ENCODE peak calls at places on chromosome 17, in six cellular contexts. One of them, this sample, is unnamed.

GRCh38 chr17:60393840-60394529 is 2.1 kb upstream of the USP32 start:
- DNase-seq in fibroblast of lung: no peak
- DNase-seq in RCC 7860: no peak
- DNase-seq in IMR-90: no peak
- DNase-seq in H7: no peak
- DNase-seq in AG08395: no peak
- DNase-seq in this sample: no peak

GRCh38 chr17:40451420-40451819 is 8.2 kb downstream of the IGFBP4 start:
- DNase-seq in fibroblast of lung: peak; percentile 88
- DNase-seq in RCC 7860: no peak
- DNase-seq in IMR-90: peak; percentile 91
- DNase-seq in H7: no peak
- DNase-seq in AG08395: peak; percentile 86
- DNase-seq in this sample: no peak

GRCh38 chr17:8905256-8905778 is 37.8 kb upstream of the PIK3R6 start:
- DNase-seq in fibroblast of lung: no peak
- DNase-seq in RCC 7860: no peak
- DNase-seq in IMR-90: no peak
- DNase-seq in H7: no peak
- DNase-seq in AG08395: no peak
- DNase-seq in this sample: no peak

GRCh38 chr17:47850692-47851573 is at the start of gene SP6:
- DNase-seq in fibroblast of lung: peak; percentile 65
- DNase-seq in RCC 7860: peak; percentile 69
- DNase-seq in IMR-90: peak; percentile 51
- DNase-seq in H7: peak; percentile 96
- DNase-seq in AG08395: peak; percentile 76
- DNase-seq in this sample: peak; percentile 25

GRCh38 chr17:70021726-70022125 is 53.3 kb upstream of the KCNJ16 start:
- DNase-seq in fibroblast of lung: peak; percentile 47
- DNase-seq in RCC 7860: no peak
- DNase-seq in IMR-90: peak; percentile 7
- DNase-seq in H7: peak; percentile 10
- DNase-seq in AG08395: peak; percentile 27
- DNase-seq in this sample: no peak

GRCh38 chr17:292016-292415 is 60.6 kb downstream of the RPH3AL start:
- DNase-seq in fibroblast of lung: no peak
- DNase-seq in RCC 7860: no peak
- DNase-seq in IMR-90: no peak
- DNase-seq in H7: no peak
- DNase-seq in AG08395: no peak
- DNase-seq in this sample: no peak

GRCh38 chr17:77772461-77772897 is 186.0 kb upstream of the TNRC6C start:
- DNase-seq in fibroblast of lung: peak; percentile 79
- DNase-seq in RCC 7860: no peak
- DNase-seq in IMR-90: peak; percentile 33
- DNase-seq in H7: peak; percentile 97
- DNase-seq in AG08395: peak; percentile 20
- DNase-seq in this sample: no peak

GRCh38 chr17:69967910-69968411 is 107.1 kb upstream of the KCNJ16 start:
- DNase-seq in fibroblast of lung: peak; percentile 100
- DNase-seq in RCC 7860: peak; percentile 33
- DNase-seq in IMR-90: peak; percentile 98
- DNase-seq in H7: no peak
- DNase-seq in AG08395: peak; percentile 89
- DNase-seq in this sample: no peak

GRCh38 chr17:82929011-82929622 is 89.3 kb upstream of the ZNF750 start:
- DNase-seq in fibroblast of lung: no peak
- DNase-seq in RCC 7860: no peak
- DNase-seq in IMR-90: no peak
- DNase-seq in H7: no peak
- DNase-seq in AG08395: no peak
- DNase-seq in this sample: no peak

GRCh38 chr17:65173284-65173793 is 36.2 kb downstream of the RGS9 start:
- DNase-seq in fibroblast of lung: peak; percentile 40
- DNase-seq in RCC 7860: peak; percentile 78
- DNase-seq in IMR-90: peak; percentile 55
- DNase-seq in H7: no peak
- DNase-seq in AG08395: no peak
- DNase-seq in this sample: no peak

GRCh38 chr17:77884019-77884418 is 74.5 kb upstream of the TNRC6C start:
- DNase-seq in fibroblast of lung: peak; percentile 30
- DNase-seq in RCC 7860: no peak
- DNase-seq in IMR-90: peak; percentile 5
- DNase-seq in H7: peak; percentile 88
- DNase-seq in AG08395: no peak
- DNase-seq in this sample: no peak

GRCh38 chr17:15894258-15894657 is 50.7 kb upstream of the ADORA2B start:
- DNase-seq in fibroblast of lung: no peak
- DNase-seq in RCC 7860: no peak
- DNase-seq in IMR-90: no peak
- DNase-seq in H7: no peak
- DNase-seq in AG08395: no peak
- DNase-seq in this sample: no peak

GRCh38 chr17:15397605-15398004 is 56.2 kb upstream of the TEKT3 start:
- DNase-seq in fibroblast of lung: no peak
- DNase-seq in RCC 7860: no peak
- DNase-seq in IMR-90: no peak
- DNase-seq in H7: no peak
- DNase-seq in AG08395: no peak
- DNase-seq in this sample: no peak

GRCh38 chr17:59840908-59841666 is 51.7 kb downstream of the TUBD1 start:
- DNase-seq in fibroblast of lung: peak; percentile 39
- DNase-seq in RCC 7860: peak; percentile 45
- DNase-seq in IMR-90: peak; percentile 50
- DNase-seq in H7: no peak
- DNase-seq in AG08395: no peak
- DNase-seq in this sample: no peak

GRCh38 chr17:53142890-53143289 is 679.8 kb upstream of the KIF2B start:
- DNase-seq in fibroblast of lung: no peak
- DNase-seq in RCC 7860: peak; percentile 19
- DNase-seq in IMR-90: no peak
- DNase-seq in H7: no peak
- DNase-seq in AG08395: no peak
- DNase-seq in this sample: no peak

GRCh38 chr17:17682293-17682736 is 1.1 kb downstream of the RAI1 start:
- DNase-seq in fibroblast of lung: peak; percentile 39
- DNase-seq in RCC 7860: peak; percentile 12
- DNase-seq in IMR-90: no peak
- DNase-seq in H7: peak; percentile 80
- DNase-seq in AG08395: peak; percentile 63
- DNase-seq in this sample: no peak

GRCh38 chr17:5526821-5527598 is 40.6 kb downstream of the MIS12 start:
- DNase-seq in fibroblast of lung: peak; percentile 98
- DNase-seq in RCC 7860: peak; percentile 96
- DNase-seq in IMR-90: peak; percentile 98
- DNase-seq in H7: no peak
- DNase-seq in AG08395: peak; percentile 97
- DNase-seq in this sample: peak; percentile 94

GRCh38 chr17:32275060-32276042 is 9.7 kb downstream of the RHBDL3 start:
- DNase-seq in fibroblast of lung: peak; percentile 89
- DNase-seq in RCC 7860: peak; percentile 76
- DNase-seq in IMR-90: peak; percentile 90
- DNase-seq in H7: peak; percentile 79
- DNase-seq in AG08395: peak; percentile 96
- DNase-seq in this sample: peak; percentile 78

GRCh38 chr17:38353084-38353604 is 1.5 kb downstream of the SOCS7 start:
- DNase-seq in fibroblast of lung: no peak
- DNase-seq in RCC 7860: no peak
- DNase-seq in IMR-90: no peak
- DNase-seq in H7: no peak
- DNase-seq in AG08395: no peak
- DNase-seq in this sample: no peak

GRCh38 chr17:50586421-50587247 is 26.1 kb downstream of the CACNA1G start:
- DNase-seq in fibroblast of lung: no peak
- DNase-seq in RCC 7860: no peak
- DNase-seq in IMR-90: no peak
- DNase-seq in H7: no peak
- DNase-seq in AG08395: no peak
- DNase-seq in this sample: no peak

GRCh38 chr17:75110307-75110937 is 653 bp downstream of the ARMC7 start:
- DNase-seq in fibroblast of lung: no peak
- DNase-seq in RCC 7860: no peak
- DNase-seq in IMR-90: no peak
- DNase-seq in H7: no peak
- DNase-seq in AG08395: no peak
- DNase-seq in this sample: no peak

GRCh38 chr17:64386412-64387144 is 4.1 kb downstream of the PECAM1 start:
- DNase-seq in fibroblast of lung: no peak
- DNase-seq in RCC 7860: no peak
- DNase-seq in IMR-90: no peak
- DNase-seq in H7: no peak
- DNase-seq in AG08395: no peak
- DNase-seq in this sample: no peak

GRCh38 chr17:81509048-81509686 is 3.4 kb downstream of the ACTG1 start:
- DNase-seq in fibroblast of lung: no peak
- DNase-seq in RCC 7860: no peak
- DNase-seq in IMR-90: no peak
- DNase-seq in H7: peak; percentile 62
- DNase-seq in AG08395: no peak
- DNase-seq in this sample: no peak

GRCh38 chr17:77285594-77286390 is 145.0 kb downstream of the SEC14L1 start:
- DNase-seq in fibroblast of lung: peak; percentile 97
- DNase-seq in RCC 7860: peak; percentile 95
- DNase-seq in IMR-90: peak; percentile 89
- DNase-seq in H7: no peak
- DNase-seq in AG08395: peak; percentile 91
- DNase-seq in this sample: peak; percentile 57

GRCh38 chr17:81926451-81927144 is 937 bp downstream of the MAFG start:
- DNase-seq in fibroblast of lung: peak; percentile 82
- DNase-seq in RCC 7860: peak; percentile 85
- DNase-seq in IMR-90: peak; percentile 79
- DNase-seq in H7: peak; percentile 94
- DNase-seq in AG08395: peak; percentile 86
- DNase-seq in this sample: no peak

GRCh38 chr17:33858682-33859081 is 396.4 kb upstream of the CCL2 start:
- DNase-seq in fibroblast of lung: no peak
- DNase-seq in RCC 7860: no peak
- DNase-seq in IMR-90: no peak
- DNase-seq in H7: no peak
- DNase-seq in AG08395: no peak
- DNase-seq in this sample: no peak

GRCh38 chr17:38673714-38674012 is 1.1 kb downstream of the EPOP start:
- DNase-seq in fibroblast of lung: no peak
- DNase-seq in RCC 7860: no peak
- DNase-seq in IMR-90: no peak
- DNase-seq in H7: peak; percentile 80
- DNase-seq in AG08395: no peak
- DNase-seq in this sample: no peak

GRCh38 chr17:31078290-31078689 is 16.5 kb upstream of the NF1 start:
- DNase-seq in fibroblast of lung: no peak
- DNase-seq in RCC 7860: no peak
- DNase-seq in IMR-90: peak; percentile 18
- DNase-seq in H7: no peak
- DNase-seq in AG08395: no peak
- DNase-seq in this sample: no peak

GRCh38 chr17:10073026-10073425 is 125.4 kb downstream of the GAS7 start:
- DNase-seq in fibroblast of lung: no peak
- DNase-seq in RCC 7860: no peak
- DNase-seq in IMR-90: no peak
- DNase-seq in H7: no peak
- DNase-seq in AG08395: no peak
- DNase-seq in this sample: no peak

GRCh38 chr17:79211061-79211770 is 136.6 kb downstream of the ENGASE start:
- DNase-seq in fibroblast of lung: no peak
- DNase-seq in RCC 7860: no peak
- DNase-seq in IMR-90: no peak
- DNase-seq in H7: peak; percentile 68
- DNase-seq in AG08395: no peak
- DNase-seq in this sample: no peak

GRCh38 chr17:45841883-45842525 is 2.7 kb upstream of the SPPL2C start:
- DNase-seq in fibroblast of lung: peak; percentile 11
- DNase-seq in RCC 7860: no peak
- DNase-seq in IMR-90: no peak
- DNase-seq in H7: no peak
- DNase-seq in AG08395: no peak
- DNase-seq in this sample: no peak

GRCh38 chr17:58010067-58010799 is 3.2 kb upstream of the SRSF1 start:
- DNase-seq in fibroblast of lung: no peak
- DNase-seq in RCC 7860: no peak
- DNase-seq in IMR-90: no peak
- DNase-seq in H7: no peak
- DNase-seq in AG08395: no peak
- DNase-seq in this sample: no peak

GRCh38 chr17:31582151-31582907 is 190.9 kb downstream of the RAB11FIP4 start:
- DNase-seq in fibroblast of lung: peak; percentile 63
- DNase-seq in RCC 7860: no peak
- DNase-seq in IMR-90: peak; percentile 36
- DNase-seq in H7: no peak
- DNase-seq in AG08395: peak; percentile 55
- DNase-seq in this sample: no peak

GRCh38 chr17:45043268-45043681 is 8.2 kb downstream of the DCAKD start:
- DNase-seq in fibroblast of lung: no peak
- DNase-seq in RCC 7860: no peak
- DNase-seq in IMR-90: no peak
- DNase-seq in H7: no peak
- DNase-seq in AG08395: no peak
- DNase-seq in this sample: no peak

GRCh38 chr17:47644324-47644723 is 5.4 kb upstream of the KPNB1 start:
- DNase-seq in fibroblast of lung: no peak
- DNase-seq in RCC 7860: no peak
- DNase-seq in IMR-90: no peak
- DNase-seq in H7: no peak
- DNase-seq in AG08395: no peak
- DNase-seq in this sample: no peak

GRCh38 chr17:50767030-50767429 is 288 bp downstream of the ANKRD40CL start:
- DNase-seq in fibroblast of lung: no peak
- DNase-seq in RCC 7860: no peak
- DNase-seq in IMR-90: no peak
- DNase-seq in H7: no peak
- DNase-seq in AG08395: no peak
- DNase-seq in this sample: no peak